ENCODE peak calls at places on chromosomes 7 and 10, in seven cellular contexts. One of them, this sample, is unnamed.

GRCh38 chr10:9311702-9312499 is 1257.4 kb downstream of the GATA3 start:
- DNase-seq in epithelial cell of esophagus: no peak
- DNase-seq in heart right ventricle: no peak
- DNase-seq in brain microvascular endothelial cell: no peak
- DNase-seq in endothelial cell: no peak
- DNase-seq in progenitor cell of endocrine pancreas: no peak
- DNase-seq in fibroblast of pulmonary artery: no peak
- DNase-seq in this sample: no peak

GRCh38 chr7:30074422-30075030 is 46.3 kb downstream of the PLEKHA8 start:
- DNase-seq in epithelial cell of esophagus: peak; percentile 68
- DNase-seq in heart right ventricle: no peak
- DNase-seq in brain microvascular endothelial cell: no peak
- DNase-seq in endothelial cell: no peak
- DNase-seq in progenitor cell of endocrine pancreas: no peak
- DNase-seq in fibroblast of pulmonary artery: peak; percentile 70
- DNase-seq in this sample: peak; percentile 59

GRCh38 chr7:142177869-142178268 is 66.4 kb downstream of the MGAM2 start:
- DNase-seq in epithelial cell of esophagus: peak; percentile 17
- DNase-seq in heart right ventricle: no peak
- DNase-seq in brain microvascular endothelial cell: no peak
- DNase-seq in endothelial cell: no peak
- DNase-seq in progenitor cell of endocrine pancreas: no peak
- DNase-seq in fibroblast of pulmonary artery: no peak
- DNase-seq in this sample: no peak

GRCh38 chr10:68560916-68561691 is 967 bp downstream of the TET1 start:
- DNase-seq in epithelial cell of esophagus: peak; percentile 14
- DNase-seq in heart right ventricle: peak; percentile 6
- DNase-seq in brain microvascular endothelial cell: no peak
- DNase-seq in endothelial cell: peak; percentile 53
- DNase-seq in progenitor cell of endocrine pancreas: peak; percentile 34
- DNase-seq in fibroblast of pulmonary artery: no peak
- DNase-seq in this sample: no peak

GRCh38 chr7:146557971-146558469 is 441.4 kb downstream of the CNTNAP2 start:
- DNase-seq in epithelial cell of esophagus: no peak
- DNase-seq in heart right ventricle: no peak
- DNase-seq in brain microvascular endothelial cell: no peak
- DNase-seq in endothelial cell: no peak
- DNase-seq in progenitor cell of endocrine pancreas: no peak
- DNase-seq in fibroblast of pulmonary artery: no peak
- DNase-seq in this sample: no peak

GRCh38 chr7:24926623-24927539 is 53.1 kb downstream of the OSBPL3 start:
- DNase-seq in epithelial cell of esophagus: peak; percentile 70
- DNase-seq in heart right ventricle: no peak
- DNase-seq in brain microvascular endothelial cell: peak; percentile 36
- DNase-seq in endothelial cell: no peak
- DNase-seq in progenitor cell of endocrine pancreas: no peak
- DNase-seq in fibroblast of pulmonary artery: peak; percentile 65
- DNase-seq in this sample: no peak

GRCh38 chr10:91864099-91864498 is 45.2 kb downstream of the FGFBP3 start:
- DNase-seq in epithelial cell of esophagus: no peak
- DNase-seq in heart right ventricle: no peak
- DNase-seq in brain microvascular endothelial cell: no peak
- DNase-seq in endothelial cell: no peak
- DNase-seq in progenitor cell of endocrine pancreas: no peak
- DNase-seq in fibroblast of pulmonary artery: no peak
- DNase-seq in this sample: no peak

GRCh38 chr7:129950191-129950940 is 2.4 kb downstream of the UBE2H start:
- DNase-seq in epithelial cell of esophagus: peak; percentile 48
- DNase-seq in heart right ventricle: peak; percentile 27
- DNase-seq in brain microvascular endothelial cell: peak; percentile 21
- DNase-seq in endothelial cell: no peak
- DNase-seq in progenitor cell of endocrine pancreas: no peak
- DNase-seq in fibroblast of pulmonary artery: no peak
- DNase-seq in this sample: peak; percentile 38

GRCh38 chr7:82723411-82723810 is 279.8 kb upstream of the CACNA2D1 start:
- DNase-seq in epithelial cell of esophagus: no peak
- DNase-seq in heart right ventricle: no peak
- DNase-seq in brain microvascular endothelial cell: no peak
- DNase-seq in endothelial cell: no peak
- DNase-seq in progenitor cell of endocrine pancreas: no peak
- DNase-seq in fibroblast of pulmonary artery: no peak
- DNase-seq in this sample: no peak

GRCh38 chr7:82732677-82733076 is 289.1 kb upstream of the CACNA2D1 start:
- DNase-seq in epithelial cell of esophagus: no peak
- DNase-seq in heart right ventricle: no peak
- DNase-seq in brain microvascular endothelial cell: no peak
- DNase-seq in endothelial cell: no peak
- DNase-seq in progenitor cell of endocrine pancreas: no peak
- DNase-seq in fibroblast of pulmonary artery: no peak
- DNase-seq in this sample: no peak

GRCh38 chr7:82726038-82726800 is 282.6 kb upstream of the CACNA2D1 start:
- DNase-seq in epithelial cell of esophagus: no peak
- DNase-seq in heart right ventricle: no peak
- DNase-seq in brain microvascular endothelial cell: no peak
- DNase-seq in endothelial cell: no peak
- DNase-seq in progenitor cell of endocrine pancreas: no peak
- DNase-seq in fibroblast of pulmonary artery: no peak
- DNase-seq in this sample: no peak

GRCh38 chr7:82729172-82730030 is 285.8 kb upstream of the CACNA2D1 start:
- DNase-seq in epithelial cell of esophagus: peak; percentile 56
- DNase-seq in heart right ventricle: no peak
- DNase-seq in brain microvascular endothelial cell: peak; percentile 38
- DNase-seq in endothelial cell: peak; percentile 33
- DNase-seq in progenitor cell of endocrine pancreas: no peak
- DNase-seq in fibroblast of pulmonary artery: peak; percentile 70
- DNase-seq in this sample: peak; percentile 38
- TF ChIP-seq CTCF in epithelial cell of esophagus: peak; percentile 82
- TF ChIP-seq CTCF in heart right ventricle: peak; percentile 52
- TF ChIP-seq CTCF in brain microvascular endothelial cell: peak; percentile 77
- TF ChIP-seq CTCF in endothelial cell: peak; percentile 79
- TF ChIP-seq CTCF in progenitor cell of endocrine pancreas: peak; percentile 92
- TF ChIP-seq CTCF in fibroblast of pulmonary artery: peak; percentile 85
- TF ChIP-seq CTCF in this sample: peak; percentile 68

GRCh38 chr10:116838143-116838725 is 11.1 kb upstream of the ENO4 start:
- DNase-seq in epithelial cell of esophagus: no peak
- DNase-seq in heart right ventricle: no peak
- DNase-seq in brain microvascular endothelial cell: no peak
- DNase-seq in endothelial cell: no peak
- DNase-seq in progenitor cell of endocrine pancreas: no peak
- DNase-seq in fibroblast of pulmonary artery: no peak
- DNase-seq in this sample: no peak

GRCh38 chr10:116836087-116836486 is 13.2 kb upstream of the ENO4 start:
- DNase-seq in epithelial cell of esophagus: no peak
- DNase-seq in heart right ventricle: no peak
- DNase-seq in brain microvascular endothelial cell: no peak
- DNase-seq in endothelial cell: no peak
- DNase-seq in progenitor cell of endocrine pancreas: no peak
- DNase-seq in fibroblast of pulmonary artery: no peak
- DNase-seq in this sample: no peak

GRCh38 chr10:116835658-116836057 is 13.6 kb upstream of the ENO4 start:
- DNase-seq in epithelial cell of esophagus: no peak
- DNase-seq in heart right ventricle: no peak
- DNase-seq in brain microvascular endothelial cell: no peak
- DNase-seq in endothelial cell: no peak
- DNase-seq in progenitor cell of endocrine pancreas: no peak
- DNase-seq in fibroblast of pulmonary artery: no peak
- DNase-seq in this sample: no peak

GRCh38 chr10:116833986-116834760 is 15.1 kb upstream of the ENO4 start:
- DNase-seq in epithelial cell of esophagus: no peak
- DNase-seq in heart right ventricle: no peak
- DNase-seq in brain microvascular endothelial cell: no peak
- DNase-seq in endothelial cell: no peak
- DNase-seq in progenitor cell of endocrine pancreas: peak; percentile 23
- DNase-seq in fibroblast of pulmonary artery: no peak
- DNase-seq in this sample: no peak

GRCh38 chr10:116836902-116837513 is 12.3 kb upstream of the ENO4 start:
- DNase-seq in epithelial cell of esophagus: no peak
- DNase-seq in heart right ventricle: no peak
- DNase-seq in brain microvascular endothelial cell: no peak
- DNase-seq in endothelial cell: no peak
- DNase-seq in progenitor cell of endocrine pancreas: no peak
- DNase-seq in fibroblast of pulmonary artery: peak; percentile 59
- DNase-seq in this sample: no peak
- TF ChIP-seq CTCF in epithelial cell of esophagus: no peak
- TF ChIP-seq CTCF in heart right ventricle: no peak
- TF ChIP-seq CTCF in brain microvascular endothelial cell: peak; percentile 65
- TF ChIP-seq CTCF in endothelial cell: no peak
- TF ChIP-seq CTCF in progenitor cell of endocrine pancreas: no peak
- TF ChIP-seq CTCF in fibroblast of pulmonary artery: peak; percentile 61
- TF ChIP-seq CTCF in this sample: no peak

DNA sequence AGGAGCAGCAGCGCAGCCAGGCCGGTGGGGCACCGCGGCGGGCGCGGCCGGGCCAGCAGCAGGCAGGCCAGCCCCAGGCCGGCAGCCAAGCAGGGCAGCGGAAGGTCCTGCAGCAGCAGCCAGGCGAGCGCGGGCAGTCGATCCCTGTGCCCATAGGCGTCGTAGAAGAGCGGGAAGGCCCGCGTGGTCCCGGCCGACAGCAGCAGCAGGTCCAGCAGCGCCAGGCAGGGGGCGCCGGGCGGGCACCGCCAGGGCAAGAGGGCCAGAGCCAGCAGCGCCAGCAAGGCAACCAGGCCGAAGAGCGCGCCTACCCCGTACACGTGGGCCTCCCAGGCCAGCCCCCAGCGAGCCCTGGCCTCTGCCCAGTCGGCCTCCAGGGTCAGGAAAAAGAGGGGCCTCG is 8.4 kb upstream of the RBM28 start:
- DNase-seq in epithelial cell of esophagus: peak; percentile 59
- DNase-seq in heart right ventricle: peak; percentile 30
- DNase-seq in brain microvascular endothelial cell: no peak
- DNase-seq in endothelial cell: peak; percentile 82
- DNase-seq in progenitor cell of endocrine pancreas: peak; percentile 48
- DNase-seq in fibroblast of pulmonary artery: peak; percentile 51
- DNase-seq in this sample: no peak
- TF ChIP-seq CTCF in epithelial cell of esophagus: peak; percentile 30
- TF ChIP-seq CTCF in heart right ventricle: peak; percentile 53
- TF ChIP-seq CTCF in brain microvascular endothelial cell: peak; percentile 49
- TF ChIP-seq CTCF in endothelial cell: peak; percentile 62
- TF ChIP-seq CTCF in progenitor cell of endocrine pancreas: peak; percentile 64
- TF ChIP-seq CTCF in fibroblast of pulmonary artery: peak; percentile 19
- TF ChIP-seq CTCF in this sample: no peak

GRCh38 chr7:122219253-122219865 is 75.3 kb upstream of the AASS start:
- DNase-seq in epithelial cell of esophagus: peak; percentile 39
- DNase-seq in heart right ventricle: no peak
- DNase-seq in brain microvascular endothelial cell: peak; percentile 10
- DNase-seq in endothelial cell: no peak
- DNase-seq in progenitor cell of endocrine pancreas: no peak
- DNase-seq in fibroblast of pulmonary artery: peak; percentile 57
- DNase-seq in this sample: peak; percentile 41
- TF ChIP-seq CTCF in epithelial cell of esophagus: peak; percentile 59
- TF ChIP-seq CTCF in heart right ventricle: peak; percentile 67
- TF ChIP-seq CTCF in brain microvascular endothelial cell: peak; percentile 49
- TF ChIP-seq CTCF in endothelial cell: peak; percentile 85
- TF ChIP-seq CTCF in progenitor cell of endocrine pancreas: peak; percentile 78
- TF ChIP-seq CTCF in fibroblast of pulmonary artery: peak; percentile 69
- TF ChIP-seq CTCF in this sample: peak; percentile 54

GRCh38 chr10:72694476-72695369 is 2.8 kb downstream of the MCU start:
- DNase-seq in epithelial cell of esophagus: peak; percentile 60
- DNase-seq in heart right ventricle: peak; percentile 32
- DNase-seq in brain microvascular endothelial cell: no peak
- DNase-seq in endothelial cell: peak; percentile 5
- DNase-seq in progenitor cell of endocrine pancreas: no peak
- DNase-seq in fibroblast of pulmonary artery: peak; percentile 75
- DNase-seq in this sample: peak; percentile 40
- TF ChIP-seq CTCF in epithelial cell of esophagus: peak; percentile 73
- TF ChIP-seq CTCF in heart right ventricle: peak; percentile 54
- TF ChIP-seq CTCF in brain microvascular endothelial cell: peak; percentile 68
- TF ChIP-seq CTCF in endothelial cell: no peak
- TF ChIP-seq CTCF in progenitor cell of endocrine pancreas: no peak
- TF ChIP-seq CTCF in fibroblast of pulmonary artery: peak; percentile 62
- TF ChIP-seq CTCF in this sample: peak; percentile 36

GRCh38 chr10:130191380-130191779 is 55.2 kb downstream of the GLRX3 start:
- DNase-seq in epithelial cell of esophagus: no peak
- DNase-seq in heart right ventricle: no peak
- DNase-seq in brain microvascular endothelial cell: no peak
- DNase-seq in endothelial cell: no peak
- DNase-seq in progenitor cell of endocrine pancreas: no peak
- DNase-seq in fibroblast of pulmonary artery: no peak
- DNase-seq in this sample: no peak

GRCh38 chr10:130190737-130191115 is 54.5 kb downstream of the GLRX3 start:
- DNase-seq in epithelial cell of esophagus: no peak
- DNase-seq in heart right ventricle: no peak
- DNase-seq in brain microvascular endothelial cell: no peak
- DNase-seq in endothelial cell: no peak
- DNase-seq in progenitor cell of endocrine pancreas: no peak
- DNase-seq in fibroblast of pulmonary artery: no peak
- DNase-seq in this sample: no peak

GRCh38 chr10:130189466-130190064 is 53.4 kb downstream of the GLRX3 start:
- DNase-seq in epithelial cell of esophagus: no peak
- DNase-seq in heart right ventricle: no peak
- DNase-seq in brain microvascular endothelial cell: no peak
- DNase-seq in endothelial cell: no peak
- DNase-seq in progenitor cell of endocrine pancreas: no peak
- DNase-seq in fibroblast of pulmonary artery: no peak
- DNase-seq in this sample: no peak

GRCh38 chr10:130188195-130189175 is 52.3 kb downstream of the GLRX3 start:
- DNase-seq in epithelial cell of esophagus: no peak
- DNase-seq in heart right ventricle: no peak
- DNase-seq in brain microvascular endothelial cell: no peak
- DNase-seq in endothelial cell: no peak
- DNase-seq in progenitor cell of endocrine pancreas: no peak
- DNase-seq in fibroblast of pulmonary artery: no peak
- DNase-seq in this sample: no peak

GRCh38 chr10:130190065-130190736 is 54.0 kb downstream of the GLRX3 start:
- DNase-seq in epithelial cell of esophagus: peak; percentile 85
- DNase-seq in heart right ventricle: peak; percentile 85
- DNase-seq in brain microvascular endothelial cell: peak; percentile 69
- DNase-seq in endothelial cell: peak; percentile 94
- DNase-seq in progenitor cell of endocrine pancreas: peak; percentile 92
- DNase-seq in fibroblast of pulmonary artery: peak; percentile 87
- DNase-seq in this sample: peak; percentile 80
- TF ChIP-seq CTCF in epithelial cell of esophagus: peak; percentile 64
- TF ChIP-seq CTCF in heart right ventricle: peak; percentile 100
- TF ChIP-seq CTCF in brain microvascular endothelial cell: peak; percentile 75
- TF ChIP-seq CTCF in endothelial cell: peak; percentile 100
- TF ChIP-seq CTCF in progenitor cell of endocrine pancreas: peak; percentile 100
- TF ChIP-seq CTCF in fibroblast of pulmonary artery: peak; percentile 48
- TF ChIP-seq CTCF in this sample: peak; percentile 100

DNA sequence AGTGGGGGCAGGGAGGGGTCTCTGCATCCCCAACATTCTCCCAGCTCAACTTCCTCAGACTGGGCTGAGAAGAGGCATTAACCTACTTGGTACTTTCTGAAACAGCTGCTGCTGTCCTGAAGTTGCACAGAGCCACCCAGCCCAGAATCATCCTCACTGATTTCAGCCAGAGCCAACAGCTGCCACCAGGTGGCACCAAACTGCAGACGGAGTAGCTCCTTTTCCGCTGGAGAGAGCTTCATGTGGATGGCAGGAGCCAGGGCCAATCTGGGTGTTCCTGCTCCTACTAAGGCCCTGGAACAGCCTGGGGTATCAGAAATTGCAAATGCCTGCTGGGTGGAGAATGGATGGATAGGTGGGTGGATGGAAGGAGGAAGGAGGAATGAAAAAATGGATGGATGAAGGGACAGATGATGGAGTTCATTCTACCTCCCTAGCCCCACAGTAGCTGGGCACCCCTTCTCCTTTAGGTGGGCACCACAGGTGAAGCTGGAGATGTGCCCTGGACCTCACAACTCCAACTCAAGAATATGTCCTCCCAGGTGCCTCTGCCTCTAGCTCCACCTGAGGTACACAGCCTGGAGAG is 11.8 kb upstream of the DRGX start:
- DNase-seq in epithelial cell of esophagus: peak; percentile 81
- DNase-seq in heart right ventricle: peak; percentile 74
- DNase-seq in brain microvascular endothelial cell: peak; percentile 72
- DNase-seq in endothelial cell: peak; percentile 92
- DNase-seq in progenitor cell of endocrine pancreas: peak; percentile 75
- DNase-seq in fibroblast of pulmonary artery: peak; percentile 84
- DNase-seq in this sample: peak; percentile 78
- TF ChIP-seq CTCF in epithelial cell of esophagus: peak; percentile 97
- TF ChIP-seq CTCF in heart right ventricle: peak; percentile 86
- TF ChIP-seq CTCF in brain microvascular endothelial cell: peak; percentile 96
- TF ChIP-seq CTCF in endothelial cell: peak; percentile 87
- TF ChIP-seq CTCF in progenitor cell of endocrine pancreas: peak; percentile 91
- TF ChIP-seq CTCF in fibroblast of pulmonary artery: peak; percentile 98
- TF ChIP-seq CTCF in this sample: peak; percentile 85